ENCODE peak calls at places on chromosomes 7 and 10, in six cellular contexts. C is left ventricle myocardium inferior, M is fibroblast of lung, F is neuronal stem cell, I is MG63, E is AG04450. B is an unnamed sample. For H3K27me3, the result is how much of the 10 kb centered on the place peaks cover.

GRCh38 chr10:86547291-86547690 is 25.7 kb upstream of the WAPL start:
- DNase-seq in C (no peak), M (no peak), F (no peak), I (no peak), E (no peak), B (no peak)

GRCh38 chr10:117535045-117535751 is 7.3 kb upstream of the EMX2 start:
- DNase-seq in C (no peak), M (no peak), F (no peak), I (no peak), E (no peak), B (no peak)

GRCh38 chr7:71521506-71521905 is 389.6 kb downstream of the GALNT17 start:
- DNase-seq in C (no peak), M (peak), F (no peak), I (peak), E (no peak), B (no peak)

GRCh38 chr7:52639126-52639525 is 396.3 kb upstream of the POM121L12 start:
- DNase-seq in C (no peak), M (no peak), F (peak), I (no peak), E (no peak), B (no peak)

GRCh38 chr7:106356-106755 is 86.0 kb upstream of the FAM20C start:
- DNase-seq in C (no peak), M (no peak), F (no peak), I (no peak), E (no peak), B (no peak)

GRCh38 chr7:17492437-17492836 is 194.0 kb downstream of the AHR start:
- DNase-seq in C (no peak), M (no peak), F (no peak), I (no peak), E (no peak), B (no peak)

GRCh38 chr7:31119249-31119648 is 67.1 kb downstream of the ADCYAP1R1 start:
- DNase-seq in C (no peak), M (no peak), F (no peak), I (no peak), E (no peak), B (no peak)

GRCh38 chr7:1942704-1943294 is 272.7 kb downstream of the ELFN1 start:
- DNase-seq in C (peak), M (no peak), F (no peak), I (no peak), E (no peak), B (no peak)

GRCh38 chr7:17062433-17063383 is 180.9 kb upstream of the AGR3 start:
- DNase-seq in C (no peak), M (peak), F (no peak), I (no peak), E (no peak), B (no peak)

GRCh38 chr7:23276381-23276780 is 22.8 kb upstream of the MALSU1 start:
- DNase-seq in C (no peak), M (no peak), F (no peak), I (no peak), E (no peak), B (no peak)

GRCh38 chr7:23268746-23269145 is 22.2 kb downstream of the GPNMB start:
- DNase-seq in C (peak), M (no peak), F (no peak), I (no peak), E (no peak), B (no peak)

GRCh38 chr7:23273141-23273599 is 26.0 kb upstream of the MALSU1 start:
- DNase-seq in C (peak), M (peak), F (peak), I (peak), E (peak), B (no peak)

GRCh38 chr7:23275906-23276305 is 23.2 kb upstream of the MALSU1 start:
- DNase-seq in C (no peak), M (no peak), F (no peak), I (no peak), E (no peak), B (no peak)

GRCh38 chr7:23272275-23272674 is 25.7 kb downstream of the GPNMB start:
- DNase-seq in C (no peak), M (no peak), F (no peak), I (no peak), E (no peak), B (no peak)
- H3K4me3 ChIP-seq in C (no peak), M (no peak), F (no peak), I (no peak), E (no peak), B (no peak)

DNA sequence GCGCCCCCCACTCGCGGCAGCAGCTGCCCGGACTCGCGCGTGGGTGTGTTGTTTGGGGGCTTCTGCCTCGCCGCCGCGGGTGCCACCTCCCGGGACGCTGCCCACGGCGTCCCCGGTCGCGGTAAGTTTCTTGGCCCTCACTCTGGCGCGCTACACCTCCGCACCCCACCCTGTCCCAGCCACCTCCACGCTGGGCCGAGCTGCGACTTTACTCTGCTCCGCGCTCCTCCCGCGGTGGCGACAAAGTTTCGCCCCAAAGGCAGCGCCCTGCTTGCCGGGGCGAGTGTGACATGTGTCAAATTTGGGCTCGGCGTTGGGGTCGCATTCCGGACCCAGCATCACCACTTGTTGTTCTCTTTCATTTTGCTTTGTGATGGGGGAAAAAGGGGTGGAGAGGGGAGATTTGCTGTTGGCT is 167.7 kb upstream of the PPP1R3A start:
- DNase-seq in C (peak), M (no peak), F (no peak), I (no peak), E (no peak), B (no peak)
- H3K27me3 ChIP-seq in C (half or more), M (under half), F (under half), I (under half), E (under half), B (under half)

GRCh38 chr7:36814311-36814710 is 90.0 kb upstream of the AOAH start:
- DNase-seq in C (no peak), M (no peak), F (no peak), I (no peak), E (no peak), B (no peak)
- H3K4me3 ChIP-seq in C (no peak), M (no peak), F (no peak), I (no peak), E (no peak), B (no peak)

GRCh38 chr7:158406364-158406763 is 181.3 kb downstream of the PTPRN2 start:
- DNase-seq in C (no peak), M (no peak), F (no peak), I (no peak), E (no peak), B (no peak)
- H3K27me3 ChIP-seq in C (half or more), M (under half), F (under half), I (under half), E (under half), B (under half)

GRCh38 chr7:117157121-117157870 is 165.6 kb downstream of the WNT2 start:
- DNase-seq in C (peak), M (peak), F (no peak), I (peak), E (peak), B (peak)

GRCh38 chr7:117158941-117159705 is 163.7 kb downstream of the WNT2 start:
- DNase-seq in C (no peak), M (no peak), F (no peak), I (no peak), E (no peak), B (peak)

GRCh38 chr7:117155694-117156093 is 167.2 kb downstream of the WNT2 start:
- DNase-seq in C (no peak), M (no peak), F (no peak), I (no peak), E (no peak), B (no peak)

GRCh38 chr7:117154721-117155120 is 168.1 kb downstream of the WNT2 start:
- DNase-seq in C (no peak), M (no peak), F (no peak), I (no peak), E (no peak), B (no peak)

GRCh38 chr7:117157871-117158209 is 165.0 kb downstream of the WNT2 start:
- DNase-seq in C (no peak), M (no peak), F (no peak), I (no peak), E (no peak), B (no peak)
- H3K4me3 ChIP-seq in C (no peak), M (no peak), F (no peak), I (no peak), E (no peak), B (no peak)

GRCh38 chr10:21069929-21070363 is 172.8 kb upstream of the NEBL start:
- DNase-seq in C (no peak), M (no peak), F (no peak), I (no peak), E (no peak), B (no peak)
- H3K27me3 ChIP-seq in C (under half), M (under half), F (under half), I (under half), E (under half), B (under half)